ENCODE peak calls at places on chromosomes 16 and 17, in eight cellular contexts. R, K, Z, F, N, O, T and Q are unnamed samples.

GRCh38 chr16:77767211-77767610 is 21.2 kb upstream of the VAT1L start:
- DNase-seq in Z (no peak), R (no peak), F (no peak), O (no peak), T (peak), N (no peak), K (no peak), Q (peak)

GRCh38 chr17:4980644-4981216 is 6.7 kb downstream of the CAMTA2 start:
- DNase-seq in K (peak), O (peak), N (no peak), F (peak), T (peak), R (no peak), Z (peak), Q (peak)

GRCh38 chr17:77382356-77382911 is 241.7 kb downstream of the SEC14L1 start:
- DNase-seq in T (no peak), R (no peak), F (no peak), N (no peak), K (no peak), O (no peak), Z (peak), Q (no peak)

GRCh38 chr17:27360507-27360906 is 66.6 kb downstream of the WSB1 start:
- DNase-seq in N (no peak), R (no peak), O (no peak), K (no peak), T (no peak), F (no peak), Z (no peak), Q (no peak)

GRCh38 chr16:83807710-83808572 is at the start of gene HSBP1:
- DNase-seq in N (peak), K (peak), T (peak), R (peak), F (peak), O (peak), Z (peak), Q (peak)

GRCh38 chr16:87335968-87336849 is 19.0 kb upstream of the C16orf95 start:
- DNase-seq in N (no peak), O (no peak), Z (no peak), K (peak), T (no peak), R (no peak), F (no peak), Q (no peak)

GRCh38 chr16:56231-56927 is 2.8 kb downstream of the SNRNP25 start:
- DNase-seq in T (no peak), N (no peak), O (no peak), K (no peak), R (peak), Z (no peak), F (no peak), Q (no peak)

GRCh38 chr16:28188085-28188916 is 23.5 kb downstream of the XPO6 start:
- DNase-seq in K (no peak), O (peak), R (no peak), N (no peak), F (no peak), Z (peak), T (peak), Q (peak)

GRCh38 chr16:85986931-85987749 is 88.2 kb downstream of the IRF8 start:
- DNase-seq in K (peak), T (peak), O (no peak), N (no peak), F (no peak), Z (peak), R (no peak), Q (no peak)

GRCh38 chr16:27628216-27628945 is 78.4 kb downstream of the KATNIP start:
- DNase-seq in F (no peak), T (no peak), N (no peak), O (no peak), K (no peak), R (no peak), Z (no peak), Q (no peak)

GRCh38 chr17:49908782-49909714 is 59.9 kb upstream of the DLX4 start:
- DNase-seq in K (no peak), F (no peak), Z (no peak), R (no peak), N (no peak), T (no peak), O (no peak), Q (no peak)
- H3K4me3 ChIP-seq in K (no peak), F (no peak), Z (no peak), R (no peak), N (no peak), T (no peak), O (no peak), Q (no peak)

GRCh38 chr17:81308161-81308560 is 13.1 kb upstream of the SLC38A10 start:
- DNase-seq in K (no peak), T (no peak), F (no peak), Z (no peak), N (no peak), R (no peak), O (no peak), Q (no peak)
- H3K4me3 ChIP-seq in K (no peak), T (no peak), F (no peak), Z (no peak), N (no peak), R (no peak), O (no peak), Q (no peak)

GRCh38 chr17:43042025-43042424 is 17.0 kb downstream of the RND2 start:
- DNase-seq in N (no peak), T (no peak), K (no peak), O (no peak), F (no peak), R (no peak), Z (no peak), Q (no peak)
- H3K4me3 ChIP-seq in N (no peak), T (no peak), K (no peak), O (no peak), F (no peak), R (no peak), Z (no peak), Q (no peak)

GRCh38 chr17:82037113-82037888 is at the start of gene DCXR:
- DNase-seq in F (peak), N (peak), K (peak), R (peak), O (peak), T (peak), Z (peak), Q (peak)
- H3K4me3 ChIP-seq in F (peak), N (peak), K (peak), R (peak), O (peak), T (peak), Z (peak), Q (peak)

GRCh38 chr17:1030684-1031557 is 34.0 kb downstream of the TIMM22 start:
- DNase-seq in Z (no peak), T (no peak), F (peak), R (peak), N (no peak), O (peak), K (no peak), Q (no peak)
- H3K4me3 ChIP-seq in Z (no peak), T (no peak), F (peak), R (peak), N (no peak), O (peak), K (peak), Q (no peak)

GRCh38 chr17:82354804-82355308 is 4.2 kb upstream of the TEX19 start:
- DNase-seq in T (no peak), O (no peak), N (no peak), R (no peak), K (no peak), F (no peak), Z (no peak), Q (no peak)
- H3K4me3 ChIP-seq in T (no peak), O (no peak), N (no peak), R (no peak), K (no peak), F (no peak), Z (no peak), Q (no peak)